ENCODE peak calls at places on chromosomes 1 and 21, in eight cellular contexts. L is Peyer's patch, Z is transverse colon, V is HCT116, R is esophagus squamous epithelium, N is H54, B is heart left ventricle, C is right lobe of liver. D is an unnamed sample.

GRCh38 chr1:171222961-171223360 is 25.3 kb upstream of the FMO1 start:
- DNase-seq in L (no peak), Z (no peak), V (no peak), R (no peak), N (no peak), B (peak; percentile 43), C (no peak), D (no peak)

GRCh38 chr1:2373551-2374259 is 17.6 kb downstream of the MORN1 start:
- DNase-seq in L (no peak), Z (peak; percentile 5), V (no peak), R (no peak), N (no peak), B (no peak), C (peak; percentile 40), D (no peak)

GRCh38 chr21:29441651-29442050 is 142.9 kb downstream of the BACH1 start:
- DNase-seq in L (no peak), Z (no peak), V (no peak), R (no peak), N (no peak), B (no peak), C (no peak), D (no peak)

GRCh38 chr1:164058192-164058591 is 500.8 kb upstream of the PBX1 start:
- DNase-seq in L (no peak), Z (no peak), V (no peak), R (no peak), N (no peak), B (no peak), C (no peak), D (no peak)

GRCh38 chr1:4935807-4936206 is 281.4 kb downstream of the AJAP1 start:
- DNase-seq in L (no peak), Z (no peak), V (no peak), R (no peak), N (no peak), B (no peak), C (no peak), D (no peak)

GRCh38 chr1:179867493-179868330 is 9.9 kb downstream of the TOR1AIP2 start:
- DNase-seq in L (peak; percentile 59), Z (peak; percentile 61), V (no peak), R (no peak), N (peak; percentile 11), B (no peak), C (no peak), D (peak; percentile 57)

GRCh38 chr1:38097256-38097655 is 50.7 kb upstream of the POU3F1 start:
- DNase-seq in L (no peak), Z (no peak), V (no peak), R (no peak), N (no peak), B (no peak), C (no peak), D (no peak)

GRCh38 chr1:185439727-185440415 is 122.8 kb upstream of the IVNS1ABP start:
- DNase-seq in L (no peak), Z (no peak), V (no peak), R (no peak), N (peak; percentile 15), B (no peak), C (no peak), D (no peak)

GRCh38 chr1:58392083-58392482 is 154.4 kb downstream of the OMA1 start:
- DNase-seq in L (no peak), Z (no peak), V (no peak), R (no peak), N (no peak), B (no peak), C (no peak), D (no peak)

GRCh38 chr1:23217421-23218115 is at the start of gene HTR1D:
- DNase-seq in L (peak; percentile 71), Z (peak; percentile 14), V (no peak), R (no peak), N (no peak), B (no peak), C (no peak), D (no peak)

GRCh38 chr21:45539046-45539795 is 3.0 kb downstream of the SLC19A1 start:
- DNase-seq in L (peak; percentile 81), Z (peak; percentile 26), V (no peak), R (no peak), N (no peak), B (peak; percentile 7), C (peak; percentile 63), D (no peak)

GRCh38 chr1:8746554-8746953 is 70.9 kb downstream of the RERE start:
- DNase-seq in L (no peak), Z (no peak), V (no peak), R (no peak), N (no peak), B (no peak), C (no peak), D (peak; percentile 51)

GRCh38 chr1:171869097-171869496 is 27.8 kb downstream of the DNM3 start:
- DNase-seq in L (no peak), Z (no peak), V (no peak), R (no peak), N (no peak), B (peak; percentile 12), C (no peak), D (no peak)

GRCh38 chr1:4108341-4108740 is 208.3 kb upstream of the C1orf174 start:
- DNase-seq in L (peak; percentile 19), Z (no peak), V (peak; percentile 4), R (no peak), N (no peak), B (no peak), C (no peak), D (no peak)

GRCh38 chr1:7250826-7251800 is 465.9 kb downstream of the CAMTA1 start:
- DNase-seq in L (no peak), Z (no peak), V (no peak), R (no peak), N (no peak), B (no peak), C (no peak), D (no peak)

GRCh38 chr1:23651069-23651808 is 40.4 kb upstream of the RPL11 start:
- DNase-seq in L (no peak), Z (no peak), V (no peak), R (no peak), N (no peak), B (peak; percentile 73), C (peak; percentile 82), D (no peak)

DNA sequence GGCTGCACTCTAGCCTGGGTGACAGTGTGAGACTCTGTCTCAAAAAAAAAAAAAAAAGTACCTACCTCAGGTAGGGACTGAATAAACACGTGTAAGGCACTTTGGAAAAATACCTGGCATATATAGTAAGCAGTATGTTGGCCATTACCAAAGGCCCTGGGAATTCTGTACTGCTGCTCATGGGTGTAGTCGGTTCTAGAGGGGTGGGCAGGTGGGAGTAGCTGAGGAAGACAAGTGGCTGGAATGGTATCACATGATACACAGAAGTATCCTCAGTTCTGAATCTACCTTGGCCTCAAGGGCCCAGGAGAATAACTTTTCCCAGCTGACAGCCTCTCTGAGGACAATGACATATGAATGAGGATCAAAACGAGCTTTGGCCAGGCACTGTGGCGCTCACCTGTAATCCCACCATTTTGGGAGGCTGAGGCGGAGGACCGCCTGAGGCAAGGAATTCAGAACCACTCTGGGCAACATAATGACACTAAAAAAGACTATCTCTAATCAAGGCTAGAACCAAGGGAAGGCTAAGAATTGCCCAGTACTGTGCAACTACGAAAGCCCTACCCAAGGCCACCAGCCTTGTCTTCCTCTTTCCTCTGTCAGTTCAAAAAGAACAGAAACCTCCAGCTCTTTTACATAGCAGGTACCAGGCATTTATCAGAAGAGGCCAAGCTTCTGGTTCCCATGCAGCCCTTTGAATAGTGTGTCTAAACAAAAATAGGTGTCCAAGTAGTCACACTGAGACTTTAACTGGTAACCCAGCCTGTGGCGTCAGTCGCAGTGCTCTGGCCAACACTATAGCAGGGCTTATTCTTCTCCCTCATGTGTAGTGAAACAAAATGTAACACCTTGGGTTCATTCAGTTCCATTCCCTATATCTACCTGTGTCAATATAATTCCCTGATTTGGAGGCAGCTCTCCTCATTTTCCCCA is 10.2 kb downstream of the MMACHC start:
- DNase-seq in L (no peak), Z (no peak), V (no peak), R (no peak), N (no peak), B (no peak), C (no peak), D (no peak)
- TF ChIP-seq POLR2A in L (no peak), Z (no peak), V (no peak), R (no peak), N (no peak), B (no peak), C (no peak), D (no peak)

GRCh38 chr1:93846929-93847810 is 31.8 kb downstream of the DNTTIP2 start:
- DNase-seq in L (peak; percentile 93), Z (peak; percentile 92), V (peak; percentile 81), R (peak; percentile 56), N (peak; percentile 53), B (peak; percentile 91), C (peak; percentile 91), D (peak; percentile 89)
- TF ChIP-seq POLR2A in L (peak; percentile 55), Z (peak; percentile 29), V (peak; percentile 6), R (peak; percentile 56), N (peak; percentile 26), B (no peak), C (peak; percentile 39), D (peak; percentile 41)

DNA sequence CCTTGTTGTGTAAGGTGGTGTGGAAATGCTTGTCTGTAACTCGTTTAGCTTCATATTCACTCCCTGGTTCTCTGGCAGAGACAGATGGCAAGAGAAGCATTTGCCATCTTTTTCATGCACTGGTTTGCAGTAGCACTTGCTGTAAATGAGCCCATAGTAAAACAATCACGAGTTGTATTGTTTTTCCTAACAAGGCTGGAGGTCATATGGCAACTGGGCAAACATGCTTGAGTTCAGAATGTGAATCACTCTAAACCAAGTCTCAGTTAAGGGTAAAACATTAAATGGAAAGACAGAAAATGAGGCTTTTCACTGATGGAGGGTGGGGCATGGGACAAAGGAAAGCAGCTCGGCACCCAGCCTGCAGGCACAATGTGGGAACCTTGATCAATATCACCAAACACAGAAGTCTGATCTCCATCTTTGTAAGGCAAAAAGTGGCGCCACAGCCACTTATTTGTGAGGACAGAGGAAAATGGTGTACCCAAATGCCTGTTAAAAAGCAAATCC is 26.5 kb upstream of the LPAR3 start:
- DNase-seq in L (no peak), Z (no peak), V (no peak), R (no peak), N (no peak), B (no peak), C (no peak), D (no peak)
- TF ChIP-seq POLR2A in L (no peak), Z (no peak), V (no peak), R (no peak), N (no peak), B (no peak), C (no peak), D (no peak)

GRCh38 chr1:162065016-162065415 is 4.5 kb upstream of the NOS1AP start:
- DNase-seq in L (no peak), Z (no peak), V (no peak), R (no peak), N (no peak), B (no peak), C (no peak), D (no peak)

GRCh38 chr1:162070094-162070748 is 730 bp downstream of the NOS1AP start:
- DNase-seq in L (peak; percentile 58), Z (peak; percentile 66), V (no peak), R (no peak), N (no peak), B (peak; percentile 10), C (no peak), D (peak; percentile 7)

GRCh38 chr1:162072770-162073169 is 3.3 kb downstream of the NOS1AP start:
- DNase-seq in L (no peak), Z (no peak), V (no peak), R (no peak), N (no peak), B (no peak), C (no peak), D (no peak)

GRCh38 chr1:162070825-162071224 is 1.3 kb downstream of the NOS1AP start:
- DNase-seq in L (no peak), Z (peak; percentile 25), V (no peak), R (no peak), N (no peak), B (no peak), C (no peak), D (no peak)

GRCh38 chr1:162069334-162070093 is at the start of gene NOS1AP:
- DNase-seq in L (peak; percentile 94), Z (peak; percentile 88), V (peak; percentile 35), R (peak; percentile 3), N (peak; percentile 84), B (peak; percentile 76), C (peak; percentile 95), D (peak; percentile 77)
- TF ChIP-seq POLR2A in L (peak; percentile 74), Z (peak; percentile 68), V (no peak), R (no peak), N (peak; percentile 65), B (no peak), C (peak; percentile 91), D (no peak)

D was measured in NB4.